ENCODE peak calls at places on chromosomes 13 and 19, in four cellular contexts. One of them, this sample, is unnamed.

GRCh38 chr19:44576843-44577565 is 36.4 kb upstream of the IGSF23 start:
- DNase-seq in A673: peak; percentile 18
- DNase-seq in substantia nigra: no peak
- DNase-seq in T1000: no peak
- DNase-seq in this sample: peak; percentile 16

GRCh38 chr19:28998974-28999373 is 214.0 kb downstream of the UQCRFS1 start:
- DNase-seq in T1000: no peak
- DNase-seq in substantia nigra: no peak
- DNase-seq in A673: no peak
- DNase-seq in this sample: no peak

GRCh38 chr19:54190942-54191670 is at the start of gene TSEN34:
- DNase-seq in substantia nigra: peak; percentile 84
- DNase-seq in T1000: peak; percentile 91
- DNase-seq in A673: peak; percentile 85
- DNase-seq in this sample: peak; percentile 90

GRCh38 chr13:35953537-35954206 is 177.5 kb downstream of the DCLK1 start:
- DNase-seq in substantia nigra: peak; percentile 25
- DNase-seq in A673: peak; percentile 87
- DNase-seq in T1000: peak; percentile 33
- DNase-seq in this sample: no peak

GRCh38 chr13:45715351-45715750 is 13.2 kb downstream of the CBY2 start:
- DNase-seq in A673: no peak
- DNase-seq in T1000: no peak
- DNase-seq in substantia nigra: no peak
- DNase-seq in this sample: no peak

GRCh38 chr13:34294483-34295129 is 476.7 kb downstream of the RFC3 start:
- DNase-seq in substantia nigra: no peak
- DNase-seq in A673: no peak
- DNase-seq in T1000: no peak
- DNase-seq in this sample: no peak

GRCh38 chr19:30784850-30785459 is 412.8 kb downstream of the ZNF536 start:
- DNase-seq in substantia nigra: peak; percentile 42
- DNase-seq in T1000: no peak
- DNase-seq in A673: peak; percentile 79
- DNase-seq in this sample: peak; percentile 25

GRCh38 chr13:27953671-27954405 is 15.3 kb downstream of the CDX2 start:
- DNase-seq in substantia nigra: peak; percentile 53
- DNase-seq in A673: peak; percentile 85
- DNase-seq in T1000: no peak
- DNase-seq in this sample: no peak

GRCh38 chr19:46998445-46999142 is 21.0 kb upstream of the NPAS1 start:
- DNase-seq in A673: no peak
- DNase-seq in substantia nigra: no peak
- DNase-seq in T1000: no peak
- DNase-seq in this sample: no peak

GRCh38 chr13:97205971-97206370 is 16.2 kb upstream of the MBNL2 start:
- DNase-seq in T1000: no peak
- DNase-seq in substantia nigra: no peak
- DNase-seq in A673: no peak
- DNase-seq in this sample: no peak

GRCh38 chr13:75645141-75645540 is 9.0 kb downstream of the LMO7 start:
- DNase-seq in T1000: no peak
- DNase-seq in substantia nigra: no peak
- DNase-seq in A673: no peak
- DNase-seq in this sample: no peak

GRCh38 chr19:29537601-29538000 is 11.8 kb downstream of the VSTM2B start:
- DNase-seq in A673: no peak
- DNase-seq in T1000: no peak
- DNase-seq in substantia nigra: no peak
- DNase-seq in this sample: no peak

GRCh38 chr19:28118235-28118634 is 1094.7 kb downstream of the UQCRFS1 start:
- DNase-seq in T1000: no peak
- DNase-seq in substantia nigra: no peak
- DNase-seq in A673: no peak
- DNase-seq in this sample: no peak

GRCh38 chr13:109380457-109380856 is 405.9 kb downstream of the IRS2 start:
- DNase-seq in substantia nigra: no peak
- DNase-seq in T1000: no peak
- DNase-seq in A673: no peak
- DNase-seq in this sample: no peak

GRCh38 chr19:52535831-52536800 is 8.6 kb downstream of the ZNF808 start:
- DNase-seq in substantia nigra: peak; percentile 36
- DNase-seq in T1000: peak; percentile 44
- DNase-seq in A673: peak; percentile 91
- DNase-seq in this sample: no peak

GRCh38 chr13:49643003-49643651 is 14.8 kb downstream of the ARL11 start:
- DNase-seq in A673: no peak
- DNase-seq in T1000: no peak
- DNase-seq in substantia nigra: no peak
- DNase-seq in this sample: no peak

GRCh38 chr19:4455742-4456565 is 1.6 kb downstream of the UBXN6 start:
- DNase-seq in A673: no peak
- DNase-seq in substantia nigra: peak; percentile 17
- DNase-seq in T1000: peak; percentile 24
- DNase-seq in this sample: no peak

GRCh38 chr19:16397791-16398529 is 73.3 kb downstream of the KLF2 start:
- DNase-seq in A673: no peak
- DNase-seq in T1000: no peak
- DNase-seq in substantia nigra: no peak
- DNase-seq in this sample: no peak

GRCh38 chr19:39796000-39796498 is 17.4 kb downstream of the LEUTX start:
- DNase-seq in T1000: no peak
- DNase-seq in substantia nigra: no peak
- DNase-seq in A673: no peak
- DNase-seq in this sample: no peak

GRCh38 chr13:50122465-50122864 is 107.2 kb downstream of the KCNRG start:
- DNase-seq in T1000: no peak
- DNase-seq in A673: no peak
- DNase-seq in substantia nigra: no peak
- DNase-seq in this sample: no peak

This sample was measured in NK-92 treated with Interleukin-12 subunit alpha and Interleukin-12 subunit beta, amount 100 ng/mL, for 24 hours.